ENCODE peak calls at places on chromosomes 16 and 17, in four cellular contexts. One of them, this sample, is unnamed.

GRCh38 chr16:28218109-28218508 is 6.3 kb upstream of the XPO6 start:
- DNase-seq in body of pancreas: peak; percentile 25
- DNase-seq in hepatocyte: peak; percentile 23
- DNase-seq in ovary: no peak
- DNase-seq in this sample: no peak

GRCh38 chr16:25563700-25564099 is 128.1 kb upstream of the HS3ST4 start:
- DNase-seq in body of pancreas: no peak
- DNase-seq in hepatocyte: no peak
- DNase-seq in ovary: no peak
- DNase-seq in this sample: no peak

GRCh38 chr16:74169687-74170522 is 126.7 kb upstream of the PSMD7 start:
- DNase-seq in body of pancreas: no peak
- DNase-seq in hepatocyte: peak; percentile 63
- DNase-seq in ovary: no peak
- DNase-seq in this sample: no peak

GRCh38 chr16:85829751-85830445 is 30.4 kb downstream of the COX4I1 start:
- DNase-seq in body of pancreas: peak; percentile 60
- DNase-seq in hepatocyte: no peak
- DNase-seq in ovary: no peak
- DNase-seq in this sample: peak; percentile 46

GRCh38 chr16:11183035-11183812 is 72.8 kb downstream of the SOCS1 start:
- DNase-seq in body of pancreas: no peak
- DNase-seq in hepatocyte: no peak
- DNase-seq in ovary: no peak
- DNase-seq in this sample: no peak

GRCh38 chr17:68498479-68499326 is 13.5 kb upstream of the PRKAR1A start:
- DNase-seq in body of pancreas: peak; percentile 17
- DNase-seq in hepatocyte: no peak
- DNase-seq in ovary: peak; percentile 66
- DNase-seq in this sample: peak; percentile 55

GRCh38 chr16:8581923-8582580 is 8.3 kb downstream of the TMEM114 start:
- DNase-seq in body of pancreas: peak; percentile 50
- DNase-seq in hepatocyte: no peak
- DNase-seq in ovary: no peak
- DNase-seq in this sample: no peak

GRCh38 chr16:2468142-2468724 is 2.9 kb upstream of the NTN3 start:
- DNase-seq in body of pancreas: no peak
- DNase-seq in hepatocyte: peak; percentile 48
- DNase-seq in ovary: peak; percentile 51
- DNase-seq in this sample: no peak

GRCh38 chr16:31386157-31386984 is 6.8 kb upstream of the ITGAD start:
- DNase-seq in body of pancreas: peak; percentile 82
- DNase-seq in hepatocyte: peak; percentile 34
- DNase-seq in ovary: no peak
- DNase-seq in this sample: no peak

GRCh38 chr16:57102888-57103879 is 10.8 kb downstream of the CPNE2 start:
- DNase-seq in body of pancreas: no peak
- DNase-seq in hepatocyte: no peak
- DNase-seq in ovary: no peak
- DNase-seq in this sample: no peak

GRCh38 chr17:35617505-35617904 is 30.4 kb downstream of the AP2B1 start:
- DNase-seq in body of pancreas: no peak
- DNase-seq in hepatocyte: no peak
- DNase-seq in ovary: no peak
- DNase-seq in this sample: no peak
- H3K4me3 ChIP-seq in body of pancreas: no peak overlapping the region
- H3K4me3 ChIP-seq in hepatocyte: no peak overlapping the region
- H3K4me3 ChIP-seq in ovary: no peak overlapping the region
- H3K4me3 ChIP-seq in this sample: no peak overlapping the region

GRCh38 chr16:68061396-68061795 is 23.8 kb upstream of the NFATC3 start:
- DNase-seq in body of pancreas: no peak
- DNase-seq in hepatocyte: no peak
- DNase-seq in ovary: no peak
- DNase-seq in this sample: no peak

GRCh38 chr16:68065716-68066305 is 19.4 kb upstream of the NFATC3 start:
- DNase-seq in body of pancreas: no peak
- DNase-seq in hepatocyte: peak; percentile 49
- DNase-seq in ovary: no peak
- DNase-seq in this sample: no peak

GRCh38 chr16:68066763-68067162 is 18.4 kb upstream of the NFATC3 start:
- DNase-seq in body of pancreas: no peak
- DNase-seq in hepatocyte: no peak
- DNase-seq in ovary: no peak
- DNase-seq in this sample: no peak

GRCh38 chr16:68062910-68063393 is 22.2 kb upstream of the NFATC3 start:
- DNase-seq in body of pancreas: no peak
- DNase-seq in hepatocyte: no peak
- DNase-seq in ovary: no peak
- DNase-seq in this sample: no peak

DNA sequence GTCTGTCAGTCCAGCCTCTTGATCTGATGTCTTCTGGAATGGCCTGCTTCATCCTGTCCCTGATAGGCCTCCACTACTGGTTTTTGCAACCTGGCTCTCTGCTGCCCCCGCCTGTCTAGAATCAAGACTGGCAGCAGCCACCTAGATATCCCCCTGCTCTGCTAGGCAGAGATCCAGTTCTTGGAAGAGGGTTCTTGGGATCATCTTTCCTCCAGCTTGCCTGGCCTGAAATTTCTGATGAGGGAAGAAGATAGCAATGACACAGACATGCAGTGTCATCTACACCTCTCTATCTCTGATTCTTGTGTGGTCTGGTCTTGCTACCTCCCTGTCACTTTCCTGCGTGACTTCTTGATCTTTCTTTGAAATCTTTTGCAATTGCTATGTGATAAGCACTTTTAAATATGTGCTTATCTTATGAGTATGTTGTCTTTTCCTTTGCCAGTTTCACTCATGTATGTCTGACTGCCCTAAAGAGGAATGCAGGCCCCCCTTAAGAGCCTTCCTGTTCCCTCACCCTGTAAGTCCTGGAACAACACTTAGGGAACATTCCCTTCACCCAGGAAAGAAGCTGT is 20.3 kb upstream of the NFATC3 start:
- DNase-seq in body of pancreas: peak; percentile 72
- DNase-seq in hepatocyte: peak; percentile 86
- DNase-seq in ovary: peak; percentile 61
- DNase-seq in this sample: peak; percentile 63
- TF ChIP-seq CTCF in body of pancreas: peak; percentile 57
- TF ChIP-seq CTCF in hepatocyte: peak; percentile 64
- TF ChIP-seq CTCF in ovary: peak; percentile 52
- TF ChIP-seq CTCF in this sample: peak; percentile 90

GRCh38 chr16:87352818-87353217 is 30.8 kb downstream of the FBXO31 start:
- DNase-seq in body of pancreas: no peak
- DNase-seq in hepatocyte: no peak
- DNase-seq in ovary: no peak
- DNase-seq in this sample: no peak

GRCh38 chr16:87350681-87351319 is 32.8 kb downstream of the FBXO31 start:
- DNase-seq in body of pancreas: no peak
- DNase-seq in hepatocyte: no peak
- DNase-seq in ovary: no peak
- DNase-seq in this sample: no peak

GRCh38 chr16:87350031-87350430 is 32.8 kb upstream of the C16orf95 start:
- DNase-seq in body of pancreas: no peak
- DNase-seq in hepatocyte: no peak
- DNase-seq in ovary: no peak
- DNase-seq in this sample: no peak

GRCh38 chr16:87353613-87354012 is 30.0 kb downstream of the FBXO31 start:
- DNase-seq in body of pancreas: no peak
- DNase-seq in hepatocyte: no peak
- DNase-seq in ovary: no peak
- DNase-seq in this sample: no peak

DNA sequence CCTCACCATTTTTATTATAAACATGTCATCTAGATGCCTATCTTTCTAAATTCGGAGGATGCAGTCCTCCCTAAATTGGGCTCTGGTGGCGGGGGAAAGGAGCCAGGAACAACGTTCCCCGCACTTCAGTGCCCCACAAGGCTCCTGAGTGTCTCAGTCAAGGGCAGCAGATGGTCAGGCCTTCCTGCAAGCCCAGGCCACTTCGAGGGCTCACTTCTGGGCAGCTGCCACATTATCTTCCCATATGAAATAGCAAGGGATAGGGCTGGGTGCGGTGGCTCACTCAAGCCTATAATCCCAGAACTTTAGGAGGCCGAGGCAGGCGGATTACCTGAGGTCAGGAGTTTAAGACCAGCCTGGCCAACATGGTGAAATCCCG is 32.3 kb downstream of the FBXO31 start:
- DNase-seq in body of pancreas: no peak
- DNase-seq in hepatocyte: no peak
- DNase-seq in ovary: no peak
- DNase-seq in this sample: no peak
- H3K27ac ChIP-seq in body of pancreas: no peak overlapping the region
- H3K27ac ChIP-seq in hepatocyte: peak overlapping the region; percentile 20
- H3K27ac ChIP-seq in ovary: no peak overlapping the region
- H3K27ac ChIP-seq in this sample: no peak overlapping the region

DNA sequence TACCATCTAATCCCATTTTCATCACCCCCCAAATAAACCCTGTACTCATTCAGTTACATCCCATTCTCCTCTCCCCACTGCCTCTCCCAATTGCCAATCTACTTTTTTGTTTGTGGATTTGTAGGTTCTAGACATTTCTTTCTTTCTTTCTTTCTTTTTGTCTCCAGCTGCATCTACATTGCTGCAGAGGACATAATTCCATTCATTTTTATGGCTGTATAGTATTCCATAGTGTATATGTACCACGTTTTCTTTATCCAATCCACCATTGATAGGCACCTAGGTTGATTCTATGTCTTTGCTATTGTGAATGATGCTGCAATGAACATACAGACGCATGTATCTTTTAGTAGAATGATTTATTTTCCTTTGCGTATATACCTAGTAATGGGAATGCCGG is 6.3 kb upstream of the CRYM start:
- DNase-seq in body of pancreas: no peak
- DNase-seq in hepatocyte: no peak
- DNase-seq in ovary: no peak
- DNase-seq in this sample: no peak
- H3K4me3 ChIP-seq in body of pancreas: no peak overlapping the region
- H3K4me3 ChIP-seq in hepatocyte: peak overlapping the region; percentile 57
- H3K4me3 ChIP-seq in ovary: no peak overlapping the region
- H3K4me3 ChIP-seq in this sample: peak overlapping the region; percentile 65

GRCh38 chr16:13435415-13435814 is 484.5 kb upstream of the ERCC4 start:
- DNase-seq in body of pancreas: no peak
- DNase-seq in hepatocyte: no peak
- DNase-seq in ovary: no peak
- DNase-seq in this sample: no peak

GRCh38 chr16:13435873-13436474 is 484.0 kb upstream of the ERCC4 start:
- DNase-seq in body of pancreas: no peak
- DNase-seq in hepatocyte: peak; percentile 26
- DNase-seq in ovary: no peak
- DNase-seq in this sample: no peak

GRCh38 chr16:13438064-13438463 is 481.9 kb upstream of the ERCC4 start:
- DNase-seq in body of pancreas: no peak
- DNase-seq in hepatocyte: no peak
- DNase-seq in ovary: no peak
- DNase-seq in this sample: no peak

GRCh38 chr16:13439766-13440165 is 480.2 kb upstream of the ERCC4 start:
- DNase-seq in body of pancreas: no peak
- DNase-seq in hepatocyte: peak; percentile 12
- DNase-seq in ovary: no peak
- DNase-seq in this sample: no peak

GRCh38 chr16:13436641-13437423 is 483.1 kb upstream of the ERCC4 start:
- DNase-seq in body of pancreas: no peak
- DNase-seq in hepatocyte: peak; percentile 84
- DNase-seq in ovary: no peak
- DNase-seq in this sample: no peak
- TF ChIP-seq CTCF in body of pancreas: no peak
- TF ChIP-seq CTCF in hepatocyte: no peak
- TF ChIP-seq CTCF in ovary: no peak
- TF ChIP-seq CTCF in this sample: no peak

DNA sequence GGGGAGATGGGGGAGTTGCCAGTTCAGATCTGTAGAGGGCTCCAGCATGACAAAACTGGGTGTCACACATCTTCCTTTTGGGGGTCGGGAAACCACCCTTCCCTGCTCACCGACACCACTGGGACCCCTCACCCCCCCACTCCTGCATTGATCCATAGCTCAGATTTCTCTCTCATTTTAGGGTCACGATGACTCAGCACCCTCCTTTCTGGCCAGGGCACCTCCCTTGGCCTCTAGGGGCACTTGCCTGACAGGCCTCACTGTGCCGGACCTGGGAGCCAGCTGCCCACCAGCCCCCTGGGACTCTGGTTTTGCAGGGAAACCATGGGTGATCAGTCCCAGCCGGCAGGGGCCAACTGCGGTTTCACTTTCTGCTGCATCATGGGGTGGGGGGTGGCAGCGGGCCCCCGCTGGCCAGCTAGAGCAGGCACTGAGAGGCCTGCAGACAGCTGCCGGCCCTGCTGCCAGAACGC is 239.4 kb downstream of the MRTFB start:
- DNase-seq in body of pancreas: no peak
- DNase-seq in hepatocyte: no peak
- DNase-seq in ovary: no peak
- DNase-seq in this sample: no peak
- H3K27ac ChIP-seq in body of pancreas: peak overlapping the region; percentile 92
- H3K27ac ChIP-seq in hepatocyte: no peak overlapping the region
- H3K27ac ChIP-seq in ovary: no peak overlapping the region
- H3K27ac ChIP-seq in this sample: peak overlapping the region; percentile 38